ENCODE peak calls at places on chromosomes 6 and 20, in ten cellular contexts. Z is sigmoid colon, R is transverse colon, Y is GM12865, I is upper lobe of right lung, H is ascending aorta, F is adrenal gland, P is fibroblast of lung, C is thoracic aorta, G is fibroblast of villous mesenchyme. O is an unnamed sample.

GRCh38 chr6:108767418-108768175 is 80.6 kb upstream of the ARMC2 start:
- DNase-seq in Z (no peak), R (peak), Y (peak), I (no peak), H (no peak), F (no peak), P (no peak), C (no peak), G (no peak), O (no peak)

GRCh38 chr6:1404066-1404712 is 14.8 kb downstream of the FOXF2 start:
- DNase-seq in Z (peak), R (no peak), Y (no peak), I (no peak), H (no peak), F (no peak), P (peak), C (no peak), G (peak), O (peak)

GRCh38 chr6:46734867-46735719 is at the start of gene PLA2G7:
- DNase-seq in Z (peak), R (peak), Y (no peak), I (peak), H (no peak), F (peak), P (peak), C (no peak), G (no peak), O (no peak)

GRCh38 chr6:108074057-108074358 is 533 bp downstream of the OSTM1 start:
- DNase-seq in Z (peak), R (no peak), Y (peak), I (no peak), H (no peak), F (no peak), P (no peak), C (no peak), G (no peak), O (no peak)

GRCh38 chr6:62009445-62009844 is 276.6 kb downstream of the KHDRBS2 start:
- DNase-seq in Z (no peak), R (no peak), Y (no peak), I (peak), H (no peak), F (no peak), P (no peak), C (no peak), G (no peak), O (no peak)

GRCh38 chr20:37379967-37380828 is 34.3 kb downstream of the SRC start:
- DNase-seq in Z (peak), R (no peak), Y (no peak), I (no peak), H (no peak), F (no peak), P (no peak), C (no peak), G (peak), O (no peak)

GRCh38 chr6:139977887-139978332 is 603.5 kb upstream of the CITED2 start:
- DNase-seq in Z (no peak), R (no peak), Y (no peak), I (no peak), H (no peak), F (no peak), P (peak), C (no peak), G (peak), O (peak)

GRCh38 chr6:55868910-55869479 is 6.4 kb downstream of the BMP5 start:
- DNase-seq in Z (no peak), R (no peak), Y (peak), I (no peak), H (no peak), F (no peak), P (no peak), C (no peak), G (no peak), O (no peak)

GRCh38 chr20:33308668-33309067 is 25.7 kb downstream of the BPIFB1 start:
- DNase-seq in Z (no peak), R (no peak), Y (no peak), I (no peak), H (no peak), F (no peak), P (no peak), C (no peak), G (no peak), O (no peak)

GRCh38 chr20:63234693-63235398 is 859 bp upstream of the BIRC7 start:
- DNase-seq in Z (no peak), R (peak), Y (peak), I (no peak), H (no peak), F (no peak), P (no peak), C (no peak), G (no peak), O (no peak)

GRCh38 chr6:84504025-84504424 is 260.4 kb downstream of the TBX18 start:
- DNase-seq in Z (no peak), R (no peak), Y (no peak), I (no peak), H (no peak), F (no peak), P (no peak), C (no peak), G (no peak), O (no peak)

GRCh38 chr20:11901127-11901526 is 16.6 kb upstream of the BTBD3 start:
- DNase-seq in Z (no peak), R (no peak), Y (no peak), I (no peak), H (no peak), F (no peak), P (peak), C (no peak), G (peak), O (peak)

GRCh38 chr6:166999845-167000253 is 652 bp downstream of the CEP43 start:
- DNase-seq in Z (no peak), R (peak), Y (peak), I (no peak), H (no peak), F (no peak), P (peak), C (no peak), G (peak), O (peak)

GRCh38 chr6:13273931-13274706 is 54.2 kb downstream of the TBC1D7 start:
- DNase-seq in Z (no peak), R (peak), Y (peak), I (peak), H (no peak), F (no peak), P (no peak), C (no peak), G (no peak), O (no peak)

GRCh38 chr6:68333444-68333843 is 301.6 kb upstream of the ADGRB3 start:
- DNase-seq in Z (no peak), R (no peak), Y (no peak), I (no peak), H (no peak), F (no peak), P (no peak), C (no peak), G (peak), O (peak)

GRCh38 chr6:111758608-111759293 is 114.5 kb downstream of the FYN start:
- DNase-seq in Z (no peak), R (no peak), Y (no peak), I (no peak), H (no peak), F (no peak), P (no peak), C (no peak), G (no peak), O (no peak)

GRCh38 chr6:118685823-118686449 is 34.5 kb upstream of the CEP85L start:
- DNase-seq in Z (no peak), R (no peak), Y (no peak), I (no peak), H (no peak), F (no peak), P (no peak), C (no peak), G (no peak), O (peak)

GRCh38 chr6:70651326-70651905 is 16.3 kb upstream of the SMAP1 start:
- DNase-seq in Z (no peak), R (peak), Y (peak), I (no peak), H (no peak), F (no peak), P (no peak), C (no peak), G (no peak), O (no peak)

GRCh38 chr20:7926767-7927166 is 13.5 kb downstream of the HAO1 start:
- DNase-seq in Z (no peak), R (no peak), Y (peak), I (no peak), H (no peak), F (no peak), P (peak), C (no peak), G (peak), O (peak)

GRCh38 chr20:25005220-25005619 is 12.7 kb upstream of the APMAP start:
- DNase-seq in Z (peak), R (peak), Y (no peak), I (peak), H (no peak), F (no peak), P (peak), C (no peak), G (no peak), O (peak)

GRCh38 chr6:108714012-108714773 is 134.0 kb upstream of the ARMC2 start:
- DNase-seq in Z (peak), R (no peak), Y (no peak), I (no peak), H (no peak), F (no peak), P (peak), C (no peak), G (peak), O (peak)

GRCh38 chr6:168956141-168956838 is 297.4 kb downstream of the THBS2 start:
- DNase-seq in Z (no peak), R (no peak), Y (no peak), I (no peak), H (no peak), F (no peak), P (no peak), C (no peak), G (no peak), O (no peak)

GRCh38 chr6:56852249-56852606 is 102.7 kb upstream of the BEND6 start:
- DNase-seq in Z (no peak), R (no peak), Y (no peak), I (no peak), H (no peak), F (no peak), P (no peak), C (no peak), G (peak), O (no peak)

GRCh38 chr6:44967481-44967880 is 360.6 kb upstream of the RUNX2 start:
- DNase-seq in Z (no peak), R (no peak), Y (no peak), I (no peak), H (no peak), F (no peak), P (no peak), C (no peak), G (no peak), O (no peak)

GRCh38 chr20:62702886-62703852 is 5.5 kb upstream of the NTSR1 start:
- DNase-seq in Z (peak), R (no peak), Y (no peak), I (no peak), H (no peak), F (peak), P (peak), C (no peak), G (peak), O (peak)

GRCh38 chr6:156687875-156688549 is 89.2 kb upstream of the ARID1B start:
- DNase-seq in Z (peak), R (peak), Y (peak), I (peak), H (no peak), F (peak), P (peak), C (no peak), G (peak), O (peak)

GRCh38 chr6:90997076-90997475 is 410.2 kb upstream of the MAP3K7 start:
- DNase-seq in Z (no peak), R (no peak), Y (no peak), I (no peak), H (no peak), F (no peak), P (no peak), C (no peak), G (no peak), O (no peak)

GRCh38 chr6:4904461-4904860 is 99.4 kb downstream of the RPP40 start:
- DNase-seq in Z (no peak), R (no peak), Y (no peak), I (no peak), H (no peak), F (no peak), P (no peak), C (no peak), G (peak), O (no peak)

GRCh38 chr20:5074050-5074674 is 45.6 kb downstream of the PCNA start:
- DNase-seq in Z (no peak), R (no peak), Y (peak), I (no peak), H (no peak), F (peak), P (no peak), C (no peak), G (no peak), O (no peak)

GRCh38 chr6:72580281-72580940 is 41.5 kb upstream of the KCNQ5 start:
- DNase-seq in Z (no peak), R (no peak), Y (peak), I (no peak), H (no peak), F (no peak), P (peak), C (no peak), G (peak), O (peak)

GRCh38 chr6:157268835-157269234 is 54.5 kb downstream of the TMEM242 start:
- DNase-seq in Z (peak), R (no peak), Y (no peak), I (no peak), H (no peak), F (no peak), P (no peak), C (no peak), G (no peak), O (no peak)

DNA sequence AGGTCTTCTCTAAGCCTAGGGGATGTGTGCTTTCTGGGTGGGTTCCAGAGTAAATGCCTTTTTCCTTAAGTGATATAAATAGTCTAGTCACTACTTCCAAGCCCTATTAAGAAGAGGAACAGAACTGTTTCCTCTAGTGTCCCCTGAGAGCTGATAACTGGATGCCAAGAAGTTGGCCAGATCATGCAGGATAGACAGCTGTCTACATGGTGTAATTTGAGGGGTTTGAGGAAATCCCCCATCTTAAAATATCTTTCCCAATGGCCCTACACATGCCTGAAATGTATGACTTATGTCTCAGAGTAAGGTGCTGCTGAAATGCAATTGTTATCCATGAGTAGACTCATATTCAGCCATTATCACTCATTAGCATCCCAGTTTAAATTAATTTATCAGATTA is 20.2 kb upstream of the PIM1 start:
- DNase-seq in Z (no peak), R (no peak), Y (peak), I (no peak), H (no peak), F (no peak), P (no peak), C (no peak), G (no peak), O (no peak)
- H3K4me3 ChIP-seq in Z (no peak), R (no peak), Y (no peak), I (no peak), H (no peak), F (no peak), P (no peak), C (no peak), G (no peak), O (no peak)

GRCh38 chr6:141303907-141304306 is 828.8 kb upstream of the GJE1 start:
- DNase-seq in Z (no peak), R (no peak), Y (no peak), I (no peak), H (no peak), F (no peak), P (no peak), C (no peak), G (no peak), O (no peak)
- TF ChIP-seq CTCF in Z (no peak), R (no peak), Y (no peak), I (no peak), H (no peak), F (no peak), P (no peak), C (no peak), G (no peak), O (no peak)

GRCh38 chr20:56506103-56506502 is 18.4 kb upstream of the FAM209A start:
- DNase-seq in Z (no peak), R (no peak), Y (no peak), I (no peak), H (no peak), F (no peak), P (no peak), C (no peak), G (no peak), O (peak)

GRCh38 chr20:56501116-56501515 is 23.4 kb upstream of the FAM209A start:
- DNase-seq in Z (no peak), R (no peak), Y (no peak), I (no peak), H (no peak), F (no peak), P (no peak), C (no peak), G (no peak), O (no peak)

GRCh38 chr20:56503911-56504310 is 20.6 kb upstream of the FAM209A start:
- DNase-seq in Z (no peak), R (no peak), Y (no peak), I (no peak), H (no peak), F (no peak), P (no peak), C (no peak), G (no peak), O (no peak)

DNA sequence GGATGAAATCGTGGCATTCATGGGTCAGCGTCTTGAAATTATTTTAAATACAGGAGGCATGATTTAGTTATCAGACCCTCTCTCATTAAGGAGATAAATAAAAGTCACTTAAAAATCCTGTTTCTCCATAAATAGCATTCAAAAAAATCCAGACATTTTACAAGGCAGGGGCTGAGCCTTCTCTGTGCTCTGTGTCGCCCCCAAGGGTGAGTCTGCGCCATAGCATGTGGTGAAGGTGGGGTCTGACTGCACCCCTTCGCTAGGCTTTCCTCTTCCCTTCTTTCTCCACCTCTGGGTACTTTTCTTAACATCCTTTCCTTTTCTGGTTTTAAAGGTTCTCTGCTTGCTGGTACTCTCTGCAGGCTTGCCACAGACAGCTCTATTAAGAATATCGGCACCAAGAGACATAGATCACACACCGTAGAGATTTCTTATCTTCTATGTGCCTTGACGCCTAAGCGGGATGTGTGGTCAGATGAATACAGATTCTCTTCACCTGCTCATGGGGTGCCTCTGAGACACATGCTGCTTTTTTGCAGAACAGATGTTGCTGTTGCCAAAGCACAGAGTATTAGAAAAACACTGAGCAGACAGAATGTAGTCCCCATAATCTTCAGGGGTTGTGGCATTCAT is 20.1 kb upstream of the FAM209A start:
- DNase-seq in Z (no peak), R (no peak), Y (no peak), I (no peak), H (no peak), F (no peak), P (no peak), C (no peak), G (peak), O (no peak)
- H3K4me3 ChIP-seq in Z (no peak), R (no peak), Y (no peak), I (no peak), H (no peak), F (no peak), P (no peak), C (no peak), G (no peak), O (no peak)

DNA sequence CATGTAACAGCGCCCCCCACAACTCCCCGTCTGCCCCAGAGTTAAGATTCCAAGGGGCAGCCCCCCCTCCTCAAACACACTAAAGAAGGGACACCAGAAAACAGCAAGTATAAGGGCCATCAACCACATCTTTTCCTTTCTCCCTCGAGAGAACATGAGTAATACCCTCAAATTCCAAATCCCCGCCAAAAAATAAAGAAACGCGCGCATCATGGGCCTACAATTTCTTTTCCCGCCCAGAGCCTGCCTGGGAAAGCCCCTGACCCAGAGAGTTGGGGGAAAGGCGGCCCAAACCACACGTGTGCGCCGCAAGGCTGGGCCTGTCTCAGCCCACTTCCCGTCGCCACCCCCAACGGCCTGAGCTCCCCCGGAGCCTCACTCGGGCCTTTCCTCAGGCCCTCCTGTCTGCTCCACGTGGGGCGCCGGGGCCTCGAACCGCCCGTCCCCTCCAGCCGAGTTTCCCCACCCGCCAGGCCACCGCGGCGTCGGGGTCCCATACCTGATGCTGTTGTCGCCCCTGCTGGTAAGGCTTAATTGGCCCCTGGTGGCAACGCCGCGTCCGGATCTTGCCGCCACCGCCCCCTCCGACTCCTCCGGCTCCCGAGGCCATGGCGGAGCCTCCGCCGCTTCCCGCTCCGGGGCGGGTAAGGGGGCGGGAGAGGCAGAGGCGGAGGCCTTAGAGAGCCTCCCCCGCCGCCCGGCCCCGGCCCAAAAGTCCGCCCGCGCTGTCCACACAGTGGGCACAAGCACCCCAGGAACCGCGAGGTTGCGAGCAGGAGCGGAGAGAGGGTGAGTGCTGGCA is 746 bp downstream of the NUP153 start:
- DNase-seq in Z (peak), R (peak), Y (peak), I (peak), H (no peak), F (peak), P (peak), C (peak), G (peak), O (peak)
- TF ChIP-seq CTCF in Z (peak), R (no peak), Y (peak), I (peak), H (no peak), F (peak), P (no peak), C (no peak), G (peak), O (no peak)

DNA sequence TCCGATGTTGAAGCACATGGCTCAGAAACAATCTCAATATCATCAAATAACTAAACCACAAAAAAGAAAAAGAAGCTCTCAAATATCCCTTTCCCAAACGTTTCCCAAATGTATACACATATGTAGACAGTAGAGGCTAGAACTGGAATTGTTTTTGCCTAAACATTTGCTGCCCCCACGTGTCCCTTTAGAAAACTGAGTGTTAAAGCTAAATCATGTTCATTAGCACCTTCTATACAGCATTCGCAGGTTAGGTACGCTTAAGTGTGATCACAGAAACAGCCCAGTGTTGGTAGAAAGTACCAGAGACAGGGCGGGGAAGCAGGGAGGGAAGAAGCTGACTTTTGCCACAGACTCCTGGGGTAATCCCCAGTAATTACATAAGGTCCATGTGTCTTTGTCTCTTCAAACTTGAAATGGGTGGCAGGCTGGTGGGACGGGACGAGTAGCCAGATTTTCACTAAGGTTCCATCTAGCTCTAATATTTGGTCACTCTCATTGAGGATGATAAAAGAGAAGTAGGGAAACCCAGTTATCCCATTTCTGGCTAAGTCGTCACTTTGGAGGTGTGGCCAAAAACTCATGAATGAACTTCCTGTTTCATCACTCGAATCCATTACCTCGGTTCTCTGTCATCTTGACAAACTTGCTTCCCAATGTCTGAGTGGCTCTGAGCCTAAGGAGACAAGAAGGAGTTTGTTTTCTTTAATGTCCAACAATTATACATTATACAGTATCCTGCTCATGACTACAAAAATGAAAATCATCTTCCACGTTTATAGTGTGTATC is 15.0 kb upstream of the TFAP2A start:
- DNase-seq in Z (no peak), R (no peak), Y (peak), I (no peak), H (no peak), F (no peak), P (peak), C (no peak), G (peak), O (peak)
- H3K4me3 ChIP-seq in Z (no peak), R (no peak), Y (no peak), I (no peak), H (no peak), F (no peak), P (no peak), C (no peak), G (no peak), O (no peak)

O was measured in cardiac fibroblast.